ENCODE peak calls at places on chromosomes 1 and 21, in ten cellular contexts. C is brain microvascular endothelial cell, N is GM23338, I is left ventricle myocardium inferior, O is A673, Y is dorsolateral prefrontal cortex, U is uterus, F is heart left ventricle, X is transverse colon, R is fibroblast of lung. M is an unnamed sample.

GRCh38 chr1:91650764-91651163 is 150.1 kb downstream of the CDC7 start:
- DNase-seq in Y (no peak), N (no peak), U (peak; percentile 81), R (peak; percentile 97), C (peak; percentile 98), I (peak; percentile 67), O (no peak), X (peak; percentile 48), F (peak; percentile 61), M (peak; percentile 91)

GRCh38 chr1:64330839-64331238 is 127.4 kb downstream of the UBE2U start:
- DNase-seq in I (no peak), O (no peak), Y (no peak), R (no peak), F (no peak), U (no peak), X (no peak), N (no peak), C (no peak), M (no peak)

GRCh38 chr1:12578860-12579422 is 39.1 kb downstream of the DHRS3 start:
- DNase-seq in I (no peak), Y (no peak), X (no peak), R (no peak), N (no peak), U (no peak), O (no peak), C (no peak), F (no peak), M (no peak)

GRCh38 chr21:45830221-45830640 is 151.3 kb upstream of the COL6A1 start:
- DNase-seq in I (no peak), R (no peak), N (no peak), X (no peak), U (no peak), O (no peak), C (no peak), F (no peak), Y (no peak), M (no peak)

GRCh38 chr1:1164701-1165451 is 8.8 kb upstream of the TTLL10 start:
- DNase-seq in N (peak; percentile 83), I (no peak), X (peak; percentile 67), Y (no peak), C (no peak), O (no peak), U (no peak), F (no peak), R (peak; percentile 4), M (no peak)

GRCh38 chr1:24888061-24888970 is 41.8 kb downstream of the RUNX3 start:
- DNase-seq in F (no peak), U (no peak), O (no peak), R (no peak), Y (peak; percentile 10), X (peak; percentile 5), C (no peak), I (no peak), N (no peak), M (peak; percentile 40)

GRCh38 chr1:9413877-9414213 is 121.2 kb downstream of the SPSB1 start:
- DNase-seq in F (no peak), C (no peak), X (peak; percentile 24), U (peak; percentile 77), Y (no peak), N (no peak), I (peak; percentile 53), O (no peak), R (peak; percentile 90), M (peak; percentile 84)

GRCh38 chr1:218496561-218496960 is 151.4 kb downstream of the TGFB2 start:
- DNase-seq in C (peak; percentile 100), N (no peak), O (no peak), U (no peak), F (no peak), I (no peak), R (peak; percentile 100), Y (no peak), X (no peak), M (no peak)

GRCh38 chr1:151539321-151540020 is 638 bp upstream of the TUFT1 start:
- DNase-seq in R (peak; percentile 98), X (peak; percentile 95), F (peak; percentile 78), U (peak; percentile 71), C (peak; percentile 84), N (peak; percentile 92), I (peak; percentile 59), O (peak; percentile 77), Y (peak; percentile 58), M (no peak)

GRCh38 chr1:192539450-192540132 is 36.0 kb upstream of the RGS1 start:
- DNase-seq in U (no peak), X (no peak), F (no peak), N (peak; percentile 72), O (peak; percentile 90), R (peak; percentile 98), Y (no peak), C (peak; percentile 93), I (no peak), M (no peak)

DNA sequence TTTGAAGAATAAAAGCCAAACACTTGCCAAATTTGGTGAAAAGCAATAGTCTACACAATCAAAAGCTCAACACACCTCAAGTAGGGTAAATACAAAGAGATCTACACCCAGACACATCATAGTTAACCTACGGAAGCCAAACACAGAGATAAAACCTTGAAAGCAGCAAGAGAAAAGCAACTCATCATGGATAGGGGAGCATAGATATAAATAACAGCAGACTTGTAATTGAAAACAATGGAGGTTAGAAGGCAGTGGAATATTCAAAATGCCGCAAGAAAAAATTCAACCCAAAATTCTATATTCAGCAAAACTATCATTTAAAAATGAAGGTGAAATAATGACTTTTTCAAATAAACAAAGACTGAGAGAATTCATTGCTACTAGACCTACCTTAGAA is 105.1 kb downstream of the ITSN1 start:
- DNase-seq in Y (no peak), O (no peak), U (no peak), I (no peak), X (no peak), F (no peak), R (no peak), C (no peak), N (no peak), M (no peak)
- H3K27ac ChIP-seq in Y (no peak overlapping the region), O (no peak overlapping the region), U (no peak overlapping the region), I (no peak overlapping the region), X (no peak overlapping the region), F (no peak overlapping the region), R (no peak overlapping the region), C (no peak overlapping the region), N (no peak overlapping the region), M (no peak overlapping the region)

GRCh38 chr1:78607334-78607927 is 12.8 kb upstream of the IFI44L start:
- DNase-seq in I (no peak), N (peak; percentile 50), F (no peak), X (no peak), C (no peak), U (no peak), R (peak; percentile 20), Y (no peak), O (peak; percentile 54), M (no peak)
- TF ChIP-seq CTCF in I (peak; percentile 60), N (peak; percentile 78), F (peak; percentile 28), X (peak; percentile 56), C (peak; percentile 43), U (peak; percentile 74), R (peak; percentile 37), Y (peak; percentile 63), O (peak; percentile 74), M (peak; percentile 43)

GRCh38 chr1:225944387-225944786 is 3.4 kb upstream of the LEFTY2 start:
- DNase-seq in N (no peak), U (no peak), R (no peak), O (no peak), I (no peak), X (no peak), Y (no peak), F (no peak), C (no peak), M (no peak)
- H3K4me3 ChIP-seq in N (no peak overlapping the region), U (no peak overlapping the region), R (no peak overlapping the region), O (no peak overlapping the region), I (no peak overlapping the region), X (no peak overlapping the region), Y (no peak overlapping the region), F (no peak overlapping the region), C (no peak overlapping the region), M (no peak overlapping the region)

DNA sequence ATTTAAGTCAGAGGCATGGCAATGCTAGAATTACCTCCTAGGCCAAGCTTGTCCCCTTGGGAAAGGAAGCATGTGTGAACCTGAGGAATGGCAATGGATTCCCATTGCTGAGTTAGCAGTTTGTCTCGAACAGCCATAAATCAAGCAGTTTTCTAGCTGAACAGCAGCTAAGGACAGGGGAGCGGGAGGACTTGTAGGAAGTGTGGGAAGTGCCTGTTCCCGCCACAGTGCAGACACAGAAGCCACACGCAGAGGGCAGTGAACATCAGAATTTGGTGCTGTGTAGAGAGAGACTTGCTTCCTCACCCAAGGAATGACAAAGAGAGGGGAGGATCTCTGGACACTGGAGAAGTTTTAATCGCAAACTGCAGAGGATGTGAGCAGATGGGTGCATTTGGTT is 3.8 kb downstream of the PHGDH start:
- DNase-seq in I (no peak), Y (peak; percentile 49), O (peak; percentile 75), U (no peak), R (peak; percentile 25), N (peak; percentile 35), C (no peak), X (no peak), F (no peak), M (peak; percentile 69)
- H3K27ac ChIP-seq in I (no peak overlapping the region), Y (peak overlapping the region; percentile 50), O (peak overlapping the region; percentile 2), U (no peak overlapping the region), R (no peak overlapping the region), N (no peak overlapping the region), C (no peak overlapping the region), X (no peak overlapping the region), F (no peak overlapping the region), M (no peak overlapping the region)

GRCh38 chr1:203368624-203369451 is 17.9 kb upstream of the FMOD start:
- DNase-seq in O (no peak), Y (no peak), X (peak; percentile 54), N (no peak), U (peak; percentile 82), F (no peak), R (peak; percentile 5), I (peak; percentile 65), C (peak; percentile 18), M (no peak)
- TF ChIP-seq CTCF in O (no peak), Y (no peak), X (peak; percentile 33), N (no peak), U (peak; percentile 69), F (peak; percentile 21), R (peak; percentile 69), I (peak; percentile 62), C (peak; percentile 14), M (no peak)

M was measured in coronary artery.